ENCODE peak calls at places on chromosomes 13 and 19, in six cellular contexts. Y is CD4-positive, alpha-beta T cell; M is dorsolateral prefrontal cortex; W is aorta; C is suprapubic skin; P is ovary. S is an unnamed sample.
A peak's percentile ranks its signal among the peaks of the same experiment; 100 is the strongest.

GRCh38 chr13:96052655-96053002 is 572 bp downstream of the UGGT2 start:
- DNase-seq in Y (no peak), M (no peak), W (no peak), C (no peak), P (no peak), S (no peak)

GRCh38 chr13:97826421-97826965 is 127.0 kb upstream of the IPO5 start:
- DNase-seq in Y (no peak), M (no peak), W (no peak), C (no peak), P (no peak), S (no peak)

GRCh38 chr19:18284710-18285430 is 3.4 kb upstream of the JUND start:
- DNase-seq in Y (no peak), M (no peak), W (no peak), C (no peak), P (peak; percentile 52), S (no peak)

GRCh38 chr19:30070970-30071632 is 129.1 kb downstream of the URI1 start:
- DNase-seq in Y (no peak), M (no peak), W (peak; percentile 67), C (peak; percentile 54), P (peak; percentile 21), S (no peak)

GRCh38 chr13:67192751-67193150 is 37.4 kb downstream of the PCDH9 start:
- DNase-seq in Y (no peak), M (no peak), W (no peak), C (no peak), P (no peak), S (no peak)

GRCh38 chr13:104779311-104779710 is 1713.1 kb upstream of the SLC10A2 start:
- DNase-seq in Y (no peak), M (no peak), W (no peak), C (no peak), P (no peak), S (no peak)

GRCh38 chr19:7645159-7645558 is 8.2 kb downstream of the STXBP2 start:
- DNase-seq in Y (no peak), M (no peak), W (no peak), C (no peak), P (no peak), S (no peak)

GRCh38 chr13:112814905-112815585 is 125.2 kb downstream of the ATP11A start:
- DNase-seq in Y (no peak), M (peak; percentile 4), W (no peak), C (peak; percentile 45), P (no peak), S (no peak)

GRCh38 chr19:7596191-7596937 is 701 bp downstream of the CAMSAP3 start:
- DNase-seq in Y (no peak), M (no peak), W (no peak), C (no peak), P (no peak), S (no peak)

GRCh38 chr19:45526143-45526542 is 18.9 kb downstream of the VASP start:
- DNase-seq in Y (no peak), M (peak; percentile 87), W (no peak), C (no peak), P (peak; percentile 91), S (peak; percentile 71)

GRCh38 chr19:40607311-40607871 is 6.2 kb downstream of the LTBP4 start:
- DNase-seq in Y (no peak), M (no peak), W (peak; percentile 65), C (no peak), P (peak; percentile 74), S (no peak)

GRCh38 chr19:16039545-16039944 is 36.8 kb upstream of the TPM4 start:
- DNase-seq in Y (no peak), M (no peak), W (no peak), C (no peak), P (no peak), S (no peak)

GRCh38 chr19:8458380-8458779 is 13.6 kb downstream of the HNRNPM start:
- DNase-seq in Y (no peak), M (no peak), W (no peak), C (no peak), P (no peak), S (no peak)

GRCh38 chr13:26629260-26629659 is 71.8 kb downstream of the WASF3 start:
- DNase-seq in Y (no peak), M (no peak), W (no peak), C (no peak), P (no peak), S (no peak)

GRCh38 chr13:91381371-91381770 is 17.1 kb upstream of the GPC5 start:
- DNase-seq in Y (no peak), M (peak; percentile 30), W (no peak), C (no peak), P (no peak), S (no peak)

DNA sequence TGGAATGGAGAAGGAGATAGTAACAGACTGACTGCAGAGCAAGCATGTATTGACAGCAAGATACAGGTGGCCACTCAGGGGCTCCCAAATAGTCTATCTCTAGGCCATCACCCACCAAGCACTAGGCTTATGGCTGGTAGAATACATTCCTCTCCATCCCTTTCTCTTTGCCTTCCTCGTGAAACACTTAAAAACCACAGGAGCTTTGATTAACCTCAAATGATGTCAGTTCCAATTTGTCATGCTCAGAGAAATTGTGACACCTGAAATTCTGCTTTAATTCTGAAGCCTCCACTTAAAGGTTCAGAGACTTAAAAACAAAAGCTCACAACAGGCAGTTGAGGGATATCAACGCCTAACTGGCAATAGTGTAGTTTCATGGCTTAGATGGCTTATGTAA is 17.2 kb downstream of the ENOX1 start:
- DNase-seq in Y (no peak), M (no peak), W (no peak), C (no peak), P (no peak), S (no peak)
- H3K27ac ChIP-seq in Y (no peak overlapping the region), M (no peak overlapping the region), W (no peak overlapping the region), C (no peak overlapping the region), P (no peak overlapping the region), S (no peak overlapping the region)

GRCh38 chr13:72983085-72983768 is 75.6 kb upstream of the KLF5 start:
- DNase-seq in Y (no peak), M (no peak), W (no peak), C (no peak), P (no peak), S (no peak)
- H3K27ac ChIP-seq in Y (no peak overlapping the region), M (no peak overlapping the region), W (no peak overlapping the region), C (peak overlapping the region; percentile 18), P (no peak overlapping the region), S (no peak overlapping the region)

DNA sequence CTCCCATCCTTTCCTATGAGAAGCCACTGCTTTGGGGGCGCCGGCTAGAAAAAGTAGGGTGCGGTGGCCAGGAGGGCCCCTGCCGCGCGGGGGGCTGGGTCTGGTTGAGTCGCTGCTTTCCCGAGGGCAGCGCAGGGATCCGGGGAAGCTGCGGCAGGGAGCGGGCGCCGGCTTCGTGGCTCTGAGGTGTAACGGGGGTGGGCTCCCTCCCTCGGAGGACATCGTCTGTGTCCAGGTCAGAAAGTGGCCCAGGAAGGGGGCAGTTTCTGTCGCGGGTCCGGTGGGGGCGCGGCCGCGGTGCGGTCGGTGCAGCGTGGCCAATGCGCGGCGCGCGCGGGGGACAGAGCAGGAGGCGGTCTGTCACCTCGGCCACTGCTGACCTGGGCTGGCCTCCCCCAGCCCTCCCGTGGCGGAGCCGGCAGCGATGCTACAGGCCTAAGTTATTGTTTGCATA is 15.6 kb upstream of the NPAS1 start:
- DNase-seq in Y (no peak), M (no peak), W (no peak), C (no peak), P (no peak), S (no peak)
- H3K27ac ChIP-seq in Y (no peak overlapping the region), M (peak overlapping the region; percentile 55), W (no peak overlapping the region), C (no peak overlapping the region), P (no peak overlapping the region), S (no peak overlapping the region)

GRCh38 chr19:52943884-52944643 is 18.6 kb downstream of the ZNF816 start:
- DNase-seq in Y (no peak), M (no peak), W (no peak), C (peak; percentile 38), P (no peak), S (no peak)
- H3K27ac ChIP-seq in Y (no peak overlapping the region), M (no peak overlapping the region), W (no peak overlapping the region), C (no peak overlapping the region), P (no peak overlapping the region), S (no peak overlapping the region)

GRCh38 chr13:36069881-36070366 is 61.3 kb downstream of the DCLK1 start:
- DNase-seq in Y (no peak), M (no peak), W (no peak), C (no peak), P (no peak), S (no peak)

GRCh38 chr13:36062249-36062648 is 68.9 kb downstream of the DCLK1 start:
- DNase-seq in Y (no peak), M (no peak), W (no peak), C (no peak), P (no peak), S (no peak)

GRCh38 chr13:36072127-36072526 is 59.1 kb downstream of the DCLK1 start:
- DNase-seq in Y (no peak), M (no peak), W (no peak), C (no peak), P (no peak), S (no peak)

GRCh38 chr13:36072536-36072935 is 58.6 kb downstream of the DCLK1 start:
- DNase-seq in Y (no peak), M (no peak), W (no peak), C (no peak), P (no peak), S (no peak)

GRCh38 chr13:36067619-36068456 is 63.3 kb downstream of the DCLK1 start:
- DNase-seq in Y (no peak), M (no peak), W (no peak), C (no peak), P (no peak), S (no peak)
- H3K27ac ChIP-seq in Y (no peak overlapping the region), M (no peak overlapping the region), W (no peak overlapping the region), C (peak overlapping the region; percentile 57), P (no peak overlapping the region), S (no peak overlapping the region)

DNA sequence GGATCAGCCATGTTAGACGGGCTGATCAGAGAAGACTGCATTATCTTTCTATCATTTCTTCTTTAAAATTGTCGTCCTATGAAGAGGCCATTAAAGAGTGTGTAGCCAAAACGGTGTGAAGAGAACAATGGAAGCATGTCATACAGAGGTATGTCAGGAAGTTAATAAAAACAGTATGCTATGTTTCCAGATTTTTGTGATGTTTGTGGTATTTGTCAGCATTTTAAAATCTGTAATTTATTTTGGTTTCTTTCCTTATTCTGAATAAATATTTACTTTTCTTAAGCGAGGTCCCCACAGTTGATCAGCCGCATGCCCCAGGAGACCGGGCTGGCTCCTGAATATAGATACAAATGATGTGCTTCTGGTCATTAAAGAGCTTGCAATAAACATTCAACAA is 142.9 kb upstream of the SERP2 start:
- DNase-seq in Y (no peak), M (no peak), W (no peak), C (no peak), P (no peak), S (no peak)
- H3K27ac ChIP-seq in Y (no peak overlapping the region), M (no peak overlapping the region), W (no peak overlapping the region), C (no peak overlapping the region), P (no peak overlapping the region), S (no peak overlapping the region)

DNA sequence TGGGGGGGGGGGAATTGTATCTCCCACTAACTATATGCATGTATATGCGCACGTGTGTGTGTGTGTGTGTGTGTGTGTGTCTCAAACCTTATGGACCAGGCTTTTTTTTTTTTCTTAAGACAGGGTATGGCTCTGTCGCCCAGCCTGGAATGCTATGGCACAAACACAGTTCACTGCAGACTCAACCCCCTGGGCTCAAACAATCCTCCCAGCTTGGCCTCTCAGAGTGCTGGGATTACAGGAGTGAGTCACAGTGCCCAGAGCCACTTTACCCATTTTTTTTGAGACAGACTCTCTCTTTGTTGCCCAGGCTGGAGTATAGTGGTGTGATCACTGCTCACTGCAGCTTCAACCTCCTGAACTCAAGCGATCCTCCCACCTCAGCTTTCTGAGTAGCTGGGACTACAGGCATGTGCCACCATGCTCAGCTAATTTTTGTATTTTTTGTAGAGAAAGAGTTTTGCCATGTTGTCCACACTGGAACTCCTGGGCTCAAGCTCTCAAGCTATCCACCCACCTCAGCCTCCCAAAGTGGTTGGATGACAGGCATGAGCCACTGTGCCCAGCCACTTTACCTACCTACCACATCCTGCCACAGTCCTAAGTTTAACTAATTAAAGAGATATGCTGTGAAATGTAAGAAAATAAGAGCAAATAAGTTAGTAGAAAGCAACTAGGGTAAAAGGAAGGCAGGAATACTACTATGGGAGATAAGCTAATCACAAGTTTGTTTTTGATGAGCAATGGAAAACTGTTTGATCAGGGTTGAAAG is 2.4 kb downstream of the ZMYM5 start:
- DNase-seq in Y (no peak), M (no peak), W (no peak), C (no peak), P (no peak), S (no peak)
- H3K27ac ChIP-seq in Y (no peak overlapping the region), M (peak overlapping the region; percentile 99), W (no peak overlapping the region), C (peak overlapping the region; percentile 29), P (no peak overlapping the region), S (no peak overlapping the region)